ENCODE peak calls at places on chromosomes 6 and 20, in nine cellular contexts. E is activated CD4-positive, alpha-beta T cell treated with anti-CD3 and anti-CD28 coated beads, Interleukin-2, amount 50 U/mL, for 48 hours; F is KBM-7; J is A549; K is NCI-H1092 treated with DMSO at 0.1 percent for 48 hours; D is AG08396; P is GM20000; N is C1 segment of cervical spinal cord; U is HS-27A. H is an unnamed sample.

GRCh38 chr6:128569737-128570438 is 49.5 kb upstream of the PTPRK start:
- DNase-seq in F (no peak), D (peak), J (peak), P (no peak), E (no peak), N (no peak), U (peak), K (no peak), H (no peak)

GRCh38 chr6:44062771-44063560 is 64.3 kb downstream of the MRPL14 start:
- DNase-seq in P (no peak), U (no peak), J (no peak), D (no peak), K (no peak), N (no peak), F (peak), E (peak), H (no peak)

GRCh38 chr6:24481449-24481848 is 7.9 kb downstream of the GPLD1 start:
- DNase-seq in F (no peak), P (no peak), N (no peak), K (no peak), D (no peak), E (no peak), J (no peak), U (no peak), H (no peak)

GRCh38 chr20:61120595-61121515 is 131.2 kb upstream of the CDH4 start:
- DNase-seq in K (peak), E (peak), P (no peak), U (no peak), J (no peak), N (no peak), F (peak), D (no peak), H (peak)

GRCh38 chr6:4610256-4610655 is 165.9 kb upstream of the CDYL start:
- DNase-seq in E (no peak), J (no peak), U (no peak), D (peak), K (no peak), N (no peak), P (no peak), F (no peak), H (peak)

GRCh38 chr6:169960003-169960344 is 208.6 kb downstream of the ERMARD start:
- DNase-seq in U (no peak), F (no peak), E (no peak), P (no peak), J (no peak), N (no peak), K (peak), D (no peak), H (no peak)

GRCh38 chr6:133918208-133918930 is 29.5 kb downstream of the TCF21 start:
- DNase-seq in F (no peak), P (no peak), J (no peak), U (no peak), K (no peak), D (no peak), N (no peak), E (no peak), H (no peak)

GRCh38 chr6:112282217-112282616 is 27.9 kb upstream of the LAMA4 start:
- DNase-seq in E (no peak), D (peak), N (no peak), U (peak), F (no peak), K (no peak), P (no peak), J (no peak), H (no peak)

GRCh38 chr6:10363911-10364310 is 51.0 kb downstream of the TFAP2A start:
- DNase-seq in D (no peak), E (no peak), J (no peak), P (no peak), U (no peak), F (no peak), K (no peak), N (no peak), H (no peak)

GRCh38 chr6:21578523-21578922 is 15.0 kb upstream of the SOX4 start:
- DNase-seq in D (no peak), N (no peak), K (no peak), E (no peak), F (no peak), P (no peak), J (no peak), U (no peak), H (no peak)

GRCh38 chr20:25439328-25439727 is 31.9 kb downstream of the GINS1 start:
- DNase-seq in K (no peak), N (no peak), U (no peak), P (no peak), D (no peak), J (no peak), F (peak), E (no peak), H (no peak)

GRCh38 chr6:155100087-155100486 is 105.0 kb downstream of the TIAM2 start:
- DNase-seq in U (no peak), F (no peak), E (no peak), P (no peak), K (peak), N (peak), J (no peak), D (no peak), H (no peak)

GRCh38 chr6:21426841-21427490 is 166.6 kb upstream of the SOX4 start:
- DNase-seq in D (no peak), F (no peak), K (no peak), U (no peak), J (no peak), N (no peak), P (no peak), E (no peak), H (no peak)

GRCh38 chr6:88573971-88574370 is 389.4 kb downstream of the RNGTT start:
- DNase-seq in P (no peak), U (no peak), J (no peak), F (no peak), D (no peak), N (no peak), K (peak), E (no peak), H (no peak)

GRCh38 chr6:99344289-99344688 is 5.2 kb downstream of the FAXC start:
- DNase-seq in P (no peak), E (no peak), D (peak), N (no peak), K (no peak), F (no peak), J (no peak), U (peak), H (no peak)

GRCh38 chr20:20941468-20941889 is 164.7 kb downstream of the LINC00237 start:
- DNase-seq in U (no peak), E (no peak), F (no peak), P (no peak), D (no peak), J (no peak), K (no peak), N (no peak), H (no peak)

H was measured in lower leg skin.